ENCODE peak calls at places on chromosomes 11 and 22, in seven cellular contexts. C is fibroblast of pulmonary artery, H is lower leg skin, V is brain microvascular endothelial cell, B is IMR-90, Z is adrenal gland, N is CD14-positive monocyte. M is an unnamed sample.

GRCh38 chr22:27252282-27253049 is 549.1 kb downstream of the MN1 start:
- DNase-seq in B (peak; percentile 78), H (no peak), C (peak; percentile 93), V (peak; percentile 90), Z (peak; percentile 39), N (peak; percentile 55), M (no peak)

GRCh38 chr22:27732391-27732790 is 69.2 kb downstream of the MN1 start:
- DNase-seq in Z (no peak), B (no peak), N (no peak), V (no peak), C (no peak), H (no peak), M (no peak)

GRCh38 chr22:46442217-46442853 is 95.1 kb downstream of the CELSR1 start:
- DNase-seq in V (no peak), Z (no peak), C (no peak), H (no peak), N (no peak), B (no peak), M (no peak)

GRCh38 chr11:23973244-23973643 is 523.6 kb upstream of the LUZP2 start:
- DNase-seq in B (no peak), H (no peak), Z (no peak), N (no peak), C (no peak), V (no peak), M (no peak)

GRCh38 chr22:36478966-36479365 is 2.5 kb downstream of the TXN2 start:
- DNase-seq in H (no peak), N (no peak), V (no peak), Z (peak; percentile 90), B (no peak), C (peak; percentile 26), M (no peak)

GRCh38 chr11:86116386-86116726 is 47.5 kb upstream of the PICALM start:
- DNase-seq in Z (no peak), C (peak; percentile 70), B (peak; percentile 98), N (no peak), V (peak; percentile 60), H (no peak), M (no peak)

GRCh38 chr11:1435820-1436467 is 46.2 kb downstream of the BRSK2 start:
- DNase-seq in H (no peak), C (no peak), Z (no peak), V (no peak), N (no peak), B (no peak), M (no peak)

GRCh38 chr11:75583710-75584658 is 21.9 kb downstream of the SERPINH1 start:
- DNase-seq in Z (peak; percentile 74), N (no peak), H (peak; percentile 94), B (peak; percentile 61), C (peak; percentile 62), V (no peak), M (peak; percentile 95)

GRCh38 chr11:56521955-56522354 is 21.1 kb downstream of the OR5M11 start:
- DNase-seq in C (no peak), N (no peak), H (no peak), B (no peak), Z (no peak), V (no peak), M (no peak)
- TF ChIP-seq CTCF in C (no peak), N (no peak), H (no peak), B (no peak), Z (no peak), V (no peak), M (no peak)

DNA sequence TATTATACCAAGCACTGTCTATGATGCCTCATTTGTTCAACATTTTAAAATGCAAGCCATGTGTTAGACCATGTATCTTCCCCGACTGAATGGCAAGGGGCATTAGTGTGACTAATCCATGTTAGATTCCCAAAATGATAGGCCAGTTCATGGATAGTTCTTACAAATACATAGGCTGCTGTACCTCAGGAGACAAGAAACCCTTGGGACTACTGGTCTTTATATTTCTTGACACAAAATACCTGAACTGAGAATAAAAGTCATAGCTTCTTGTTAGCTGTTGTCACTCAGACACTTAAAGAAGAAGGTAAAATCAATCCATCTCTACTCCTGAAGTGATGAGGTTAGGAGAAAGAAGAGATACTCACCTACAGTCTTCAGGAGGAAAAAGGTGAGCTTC is at the start of gene OR8D4:
- DNase-seq in H (no peak), B (no peak), V (no peak), Z (no peak), C (no peak), N (no peak), M (no peak)
- TF ChIP-seq CTCF in H (no peak), B (no peak), V (no peak), Z (no peak), C (no peak), N (no peak), M (no peak)

GRCh38 chr11:105000797-105001196 is 22.2 kb downstream of the CASP5 start:
- DNase-seq in B (no peak), V (no peak), C (no peak), Z (no peak), N (no peak), H (no peak), M (no peak)

GRCh38 chr11:105000167-105000566 is 22.8 kb downstream of the CASP5 start:
- DNase-seq in Z (no peak), C (peak; percentile 11), N (no peak), V (peak; percentile 9), H (no peak), B (no peak), M (no peak)

GRCh38 chr11:104995001-104995408 is 26.6 kb upstream of the CASP4 start:
- DNase-seq in V (no peak), C (no peak), Z (no peak), B (no peak), H (no peak), N (no peak), M (no peak)

GRCh38 chr11:104999716-105000115 is 23.3 kb downstream of the CASP5 start:
- DNase-seq in B (peak; percentile 3), V (no peak), N (no peak), C (no peak), Z (no peak), H (no peak), M (no peak)

GRCh38 chr11:104997288-104997687 is 25.7 kb downstream of the CASP5 start:
- DNase-seq in Z (no peak), C (peak; percentile 58), H (no peak), V (no peak), B (no peak), N (no peak), M (no peak)
- TF ChIP-seq CTCF in Z (no peak), C (peak; percentile 41), H (no peak), V (no peak), B (no peak), N (no peak), M (no peak)

DNA sequence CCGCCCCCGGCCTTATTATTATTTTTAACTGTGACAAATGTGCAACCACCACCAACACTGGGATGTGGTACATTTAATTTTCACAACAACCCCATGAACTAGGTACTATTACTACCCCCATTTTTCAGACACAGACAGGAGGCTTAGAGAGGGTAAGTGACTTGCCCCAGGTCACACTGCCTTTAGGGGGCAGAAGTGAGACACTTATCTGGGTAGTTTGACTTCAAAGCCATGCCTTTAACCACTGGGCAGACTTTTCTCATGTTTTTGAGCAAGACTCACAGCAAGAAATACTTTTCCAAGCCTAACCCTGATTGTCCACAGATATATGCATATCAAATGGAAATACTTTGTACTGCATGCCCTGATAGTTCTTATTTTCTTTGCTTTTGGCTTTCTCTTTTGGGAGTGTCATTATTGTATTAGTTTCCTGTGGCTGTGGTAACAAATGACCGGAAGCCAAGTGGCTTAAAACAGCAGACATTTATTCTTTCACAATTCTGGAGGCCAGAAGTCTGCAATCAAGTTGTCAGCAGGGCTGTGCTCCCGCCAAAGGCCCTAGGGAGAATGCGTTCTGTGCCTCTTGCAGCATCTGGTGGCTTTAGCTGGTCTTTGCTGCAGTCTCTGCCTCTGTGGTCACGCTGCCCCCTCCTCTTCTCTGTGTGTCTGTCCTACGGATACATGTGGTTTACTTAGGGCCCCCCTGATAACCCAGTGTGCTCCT is 110.8 kb downstream of the GRIK4 start:
- DNase-seq in B (no peak), N (no peak), C (peak; percentile 44), H (no peak), V (no peak), Z (no peak), M (no peak)
- TF ChIP-seq CTCF in B (no peak), N (peak; percentile 18), C (peak; percentile 33), H (no peak), V (peak; percentile 44), Z (no peak), M (no peak)

DNA sequence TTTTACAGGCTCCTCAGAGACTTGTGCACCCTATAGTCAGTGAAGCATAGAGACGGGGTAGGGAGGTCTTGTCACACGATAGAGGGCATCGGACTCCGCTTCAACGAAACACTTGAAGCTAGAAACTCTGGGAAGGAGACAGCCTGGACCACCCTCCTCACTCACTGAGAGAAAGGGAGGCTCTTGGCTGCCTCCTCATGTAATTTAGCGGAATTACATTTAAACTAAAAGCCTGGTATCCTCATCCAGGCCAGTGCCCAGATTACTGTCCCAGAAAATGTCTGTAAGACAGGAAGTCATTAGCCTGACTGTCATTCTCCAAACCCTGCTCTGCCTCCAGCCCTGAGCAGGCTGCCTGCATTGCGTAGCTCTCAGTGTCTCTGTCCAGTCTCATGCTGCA is 36.0 kb downstream of the TTLL1 start:
- DNase-seq in B (no peak), V (no peak), Z (no peak), C (no peak), N (no peak), H (no peak), M (no peak)
- TF ChIP-seq CTCF in B (peak; percentile 24), V (peak; percentile 44), Z (no peak), C (peak; percentile 19), N (peak; percentile 43), H (no peak), M (no peak)

DNA sequence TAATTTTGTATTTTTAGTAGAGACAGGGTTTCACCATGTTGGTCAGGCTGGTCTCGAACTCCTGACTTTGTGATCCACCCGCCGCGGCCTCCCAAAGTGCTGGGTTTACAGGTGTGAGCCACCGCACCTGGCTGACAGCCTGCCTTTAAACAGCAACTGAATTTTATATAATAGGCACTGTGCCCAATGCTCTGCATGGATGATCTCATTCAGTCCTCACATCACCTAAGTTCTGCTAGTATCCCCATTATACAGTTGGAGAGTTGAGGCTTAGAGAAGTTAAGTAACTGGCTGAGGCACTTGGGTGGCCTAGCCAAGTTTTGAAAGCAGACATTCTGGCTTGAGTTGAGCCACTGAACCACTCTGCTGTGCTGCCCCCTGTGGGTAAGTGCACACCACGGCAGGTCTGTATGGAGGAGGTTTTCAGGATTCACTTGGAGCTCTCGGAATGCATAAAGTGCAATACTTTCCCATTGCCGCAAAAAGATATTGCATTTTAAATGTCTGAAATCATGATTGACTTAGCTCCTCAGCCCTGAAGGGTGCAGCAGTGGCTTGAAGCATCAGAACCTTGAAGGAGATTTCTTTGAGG is 112.4 kb downstream of the LDLRAD3 start:
- DNase-seq in V (peak; percentile 26), C (peak; percentile 80), B (peak; percentile 40), Z (no peak), H (no peak), N (no peak), M (no peak)
- TF ChIP-seq CTCF in V (peak; percentile 83), C (peak; percentile 70), B (peak; percentile 44), Z (peak; percentile 34), H (no peak), N (peak; percentile 45), M (peak; percentile 31)